ENCODE peak calls at places on chromosomes 16 and 17, in four cellular contexts. C is HepG2, K is SK-N-SH, A is K562. T is an unnamed sample.

GRCh38 chr17:81867123-81867951 is 3.8 kb downstream of the ARHGDIA start:
- DNase-seq in C (peak), K (peak), A (no peak), T (no peak)

GRCh38 chr16:12332553-12332952 is 356.0 kb downstream of the SNX29 start:
- DNase-seq in C (no peak), A (no peak), K (no peak), T (no peak)

GRCh38 chr17:7705269-7706255 is 560 bp downstream of the EFNB3 start:
- DNase-seq in A (no peak), C (no peak), K (peak), T (no peak)

GRCh38 chr17:68290268-68290954 is 516 bp downstream of the SLC16A6 start:
- DNase-seq in A (no peak), K (peak), C (no peak), T (no peak)

GRCh38 chr17:10668771-10669170 is 11.7 kb upstream of the MYH3 start:
- DNase-seq in A (no peak), C (no peak), K (no peak), T (no peak)

GRCh38 chr17:81153340-81153803 is 11.9 kb upstream of the PVALEF start:
- DNase-seq in K (peak), A (peak), C (no peak), T (no peak)

GRCh38 chr17:28447396-28447760 is 26.1 kb upstream of the SLC13A2 start:
- DNase-seq in C (no peak), A (no peak), K (no peak), T (no peak)

GRCh38 chr17:12301551-12301950 is 280.9 kb downstream of the MAP2K4 start:
- DNase-seq in K (no peak), C (no peak), A (no peak), T (no peak)

GRCh38 chr17:78223765-78224164 is 7.7 kb upstream of the TMEM235 start:
- DNase-seq in K (no peak), A (no peak), C (no peak), T (no peak)

GRCh38 chr16:50371936-50372595 is 3.3 kb upstream of the BRD7 start:
- DNase-seq in A (no peak), K (peak), C (peak), T (no peak)

GRCh38 chr17:3556905-3557767 is 476 bp downstream of the TRPV3 start:
- DNase-seq in C (no peak), K (no peak), A (peak), T (no peak)

GRCh38 chr17:75622071-75622470 is 11.2 kb upstream of the SMIM5 start:
- DNase-seq in K (no peak), C (no peak), A (no peak), T (no peak)

GRCh38 chr17:16215965-16216316 is 607 bp upstream of the NCOR1 start:
- DNase-seq in C (peak), K (no peak), A (no peak), T (peak)

GRCh38 chr17:7880076-7880868 is 8.3 kb upstream of the CHD3 start:
- DNase-seq in C (no peak), K (no peak), A (peak), T (no peak)

GRCh38 chr16:19118938-19119431 is 5.2 kb downstream of the ITPRIPL2 start:
- DNase-seq in C (no peak), K (no peak), A (peak), T (no peak)

GRCh38 chr17:74481621-74482020 is 15.2 kb downstream of the CD300A start:
- DNase-seq in A (no peak), C (no peak), K (no peak), T (no peak)

GRCh38 chr16:81517150-81517499 is 72.5 kb downstream of the CMIP start:
- DNase-seq in K (no peak), A (no peak), C (no peak), T (no peak)

GRCh38 chr17:40323731-40324650 is 15.0 kb downstream of the RARA start:
- DNase-seq in K (no peak), C (no peak), A (no peak), T (no peak)

GRCh38 chr17:27807567-27808470 is 7.5 kb upstream of the NOS2 start:
- DNase-seq in C (no peak), A (no peak), K (no peak), T (no peak)

GRCh38 chr16:56637814-56638750 is at the start of gene MT1A:
- DNase-seq in K (peak), A (peak), C (peak), T (no peak)

GRCh38 chr17:77929180-77929564 is 29.3 kb upstream of the TNRC6C start:
- DNase-seq in K (no peak), C (no peak), A (no peak), T (no peak)

GRCh38 chr16:2027024-2028010 is 615 bp downstream of the NHERF2 start:
- DNase-seq in A (peak), C (peak), K (peak), T (no peak)

GRCh38 chr16:86066755-86067154 is 167.8 kb downstream of the IRF8 start:
- DNase-seq in K (no peak), A (no peak), C (no peak), T (no peak)

GRCh38 chr17:60640503-60640902 is 37.1 kb upstream of the BCAS3 start:
- DNase-seq in C (peak), K (no peak), A (no peak), T (no peak)

GRCh38 chr17:59105852-59106462 is 723 bp downstream of the TRIM37 start:
- DNase-seq in C (peak), K (peak), A (no peak), T (no peak)

GRCh38 chr17:62671553-62671952 is 44.1 kb downstream of the MRC2 start:
- DNase-seq in A (peak), C (peak), K (peak), T (no peak)

GRCh38 chr17:3905017-3905486 is 11.2 kb downstream of the P2RX1 start:
- DNase-seq in K (no peak), C (no peak), A (no peak), T (no peak)

GRCh38 chr17:48293319-48294192 is 136.5 kb downstream of the SKAP1 start:
- DNase-seq in K (no peak), C (no peak), A (no peak), T (no peak)

GRCh38 chr17:44911133-44912001 is 3.9 kb downstream of the GFAP start:
- DNase-seq in A (peak), K (peak), C (peak), T (peak)

GRCh38 chr16:30541502-30542329 is 7.1 kb upstream of the ZNF747 start:
- DNase-seq in K (no peak), C (peak), A (peak), T (no peak)

GRCh38 chr16:77905356-77905920 is 116.9 kb upstream of the CLEC3A start:
- DNase-seq in K (no peak), A (no peak), C (no peak), T (no peak)

GRCh38 chr17:81379523-81379942 is 15.7 kb upstream of the BAHCC1 start:
- DNase-seq in C (no peak), K (peak), A (peak), T (peak)

GRCh38 chr16:21083729-21084268 is 66.8 kb downstream of the DNAH3 start:
- DNase-seq in K (peak), A (peak), C (peak), T (peak)
- TF ChIP-seq ELF1 in K (no peak), A (no peak), C (no peak), T (no peak)

DNA sequence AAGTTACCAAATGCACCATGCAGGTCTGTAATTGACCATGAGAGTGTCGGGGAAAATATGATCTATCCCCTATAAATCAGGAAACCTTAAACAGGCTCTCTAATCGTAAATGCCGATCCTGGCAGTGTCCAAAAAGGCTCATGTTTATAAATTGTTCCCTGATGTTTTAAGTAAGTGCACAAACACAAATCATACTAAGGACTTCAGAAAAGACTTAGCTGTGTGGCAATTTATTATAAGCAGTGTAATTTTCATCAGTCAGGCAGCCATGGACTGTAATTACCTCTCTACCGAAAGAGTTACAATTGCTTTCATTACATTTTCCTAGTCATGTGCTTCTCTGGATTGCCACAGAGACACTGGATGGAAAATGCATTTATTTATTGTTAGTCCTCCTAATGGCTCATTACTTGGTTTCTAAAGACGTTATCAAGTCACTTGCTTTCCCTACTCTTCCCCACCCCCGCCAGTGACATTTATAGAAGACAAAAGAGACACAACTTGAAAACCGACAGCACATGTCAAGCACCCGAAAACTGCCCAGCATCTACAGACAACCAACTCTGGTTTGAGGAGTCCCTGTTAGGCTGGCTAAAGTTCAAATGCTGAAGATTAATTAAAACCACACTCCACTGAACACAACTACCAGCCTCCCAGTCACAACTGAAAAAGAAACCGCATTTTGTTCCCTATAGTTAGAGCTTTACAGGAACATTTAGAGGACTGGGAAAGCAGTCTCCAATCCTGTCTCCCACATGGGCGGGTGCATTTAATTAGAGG is 73.3 kb upstream of the COX10 start:
- DNase-seq in K (no peak), C (no peak), A (no peak), T (no peak)
- TF ChIP-seq ELF1 in K (no peak), C (no peak), A (no peak), T (no peak)

DNA sequence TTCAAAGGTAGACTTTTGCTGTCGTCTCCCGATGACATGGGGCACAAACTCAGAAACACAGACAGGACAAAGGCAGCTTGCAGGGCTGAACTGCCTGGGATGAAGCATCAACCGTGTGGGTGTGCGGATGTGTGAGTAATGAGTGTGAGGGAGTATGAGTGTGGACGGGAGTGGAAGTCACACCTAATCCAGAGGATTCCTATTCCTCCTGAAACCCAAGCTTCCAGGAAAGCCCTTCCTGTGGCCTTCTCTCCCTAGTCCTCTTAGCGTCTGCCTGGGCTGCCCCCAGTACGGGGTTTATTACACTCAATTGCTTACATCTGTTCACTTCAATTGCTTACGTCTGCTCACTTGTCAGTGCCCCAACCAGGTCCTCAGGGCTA is 2.3 kb upstream of the IL4R start:
- DNase-seq in C (no peak), K (peak), A (no peak), T (no peak)
- TF ChIP-seq ELF1 in C (no peak), K (no peak), A (no peak), T (no peak)

GRCh38 chr16:10388987-10389386 is 3.1 kb downstream of the ATF7IP2 start:
- DNase-seq in K (no peak), A (no peak), C (no peak), T (no peak)

GRCh38 chr16:10387378-10387681 is 1.5 kb downstream of the ATF7IP2 start:
- DNase-seq in A (no peak), C (no peak), K (no peak), T (no peak)

GRCh38 chr16:10385725-10386516 is at the start of gene ATF7IP2:
- DNase-seq in A (peak), K (peak), C (peak), T (peak)

GRCh38 chr16:10383626-10384025 is 2.2 kb upstream of the ATF7IP2 start:
- DNase-seq in K (no peak), C (no peak), A (no peak), T (no peak)

DNA sequence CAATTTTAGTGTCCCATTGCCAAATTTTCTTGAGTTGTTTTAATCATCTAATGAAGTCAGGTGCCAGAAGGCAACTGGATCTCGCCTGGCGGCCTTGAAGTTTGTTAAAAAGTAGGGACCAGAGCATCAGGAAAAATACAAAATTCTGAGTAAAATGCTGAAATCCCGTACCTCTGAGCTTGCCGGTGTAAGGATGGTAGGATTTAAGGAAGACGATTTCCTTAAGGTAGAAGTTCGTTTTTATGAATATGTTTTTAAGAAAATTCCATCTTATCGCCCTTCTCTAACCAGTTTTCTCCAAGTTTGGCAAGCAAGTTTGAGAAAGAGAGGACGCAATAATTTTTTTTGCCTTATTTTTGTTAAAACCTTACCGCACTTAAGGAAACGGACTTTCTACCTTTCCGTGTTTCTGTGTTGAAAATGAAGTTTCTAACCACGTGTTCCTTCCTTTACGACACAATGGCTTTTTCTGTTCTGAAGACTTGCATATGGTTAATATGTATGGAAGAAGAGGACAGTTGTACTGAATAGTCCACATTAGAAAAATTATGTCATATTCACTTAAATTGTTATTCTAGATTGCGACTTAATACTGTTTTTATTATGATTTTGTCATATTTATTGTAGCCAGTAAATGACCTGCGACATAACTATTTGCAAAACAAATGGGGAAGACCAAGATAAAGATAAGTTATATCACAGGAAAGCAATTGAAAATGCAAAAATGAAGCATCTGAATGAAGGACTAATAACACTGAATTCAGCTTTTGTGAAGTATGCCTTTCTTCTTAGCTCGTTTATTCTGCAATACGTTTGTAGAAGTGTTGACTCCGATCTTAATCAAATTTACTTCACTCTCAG is 886 bp downstream of the ATF7IP2 start:
- DNase-seq in K (no peak), A (no peak), C (peak), T (no peak)
- TF ChIP-seq ELF1 in K (no peak), A (peak), C (no peak), T (no peak)

GRCh38 chr16:23796941-23797340 is 38.8 kb upstream of the PRKCB start:
- DNase-seq in A (no peak), K (no peak), C (no peak), T (no peak)

DNA sequence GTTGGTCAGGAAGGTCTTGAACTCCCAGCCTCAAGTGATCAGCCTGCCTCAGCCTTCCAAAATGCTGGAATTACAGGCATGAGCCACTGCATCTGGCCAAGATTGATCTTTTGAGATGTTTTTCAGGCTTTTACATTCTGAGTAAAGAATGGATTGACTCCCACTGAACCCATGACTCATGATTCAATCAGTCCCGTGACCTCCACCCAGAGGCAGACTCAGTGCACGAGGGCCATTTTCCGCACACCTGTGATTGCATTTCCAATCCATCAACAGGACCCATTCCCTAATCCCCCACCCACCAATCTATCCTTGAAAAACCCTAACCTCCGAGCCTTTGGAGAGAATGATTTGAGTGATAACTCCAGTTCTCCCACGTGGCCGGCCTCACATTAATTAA is 40.4 kb upstream of the PRKCB start:
- DNase-seq in K (no peak), C (no peak), A (no peak), T (no peak)
- TF ChIP-seq ELF1 in K (no peak), C (no peak), A (no peak), T (no peak)

GRCh38 chr17:38980455-38981217 is 13.4 kb upstream of the FBXO47 start:
- DNase-seq in A (no peak), C (no peak), K (peak), T (no peak)

GRCh38 chr17:38978180-38978579 is 11.0 kb upstream of the FBXO47 start:
- DNase-seq in K (no peak), C (no peak), A (no peak), T (no peak)

GRCh38 chr17:38981640-38982039 is 14.4 kb upstream of the FBXO47 start:
- DNase-seq in A (no peak), K (no peak), C (no peak), T (no peak)

DNA sequence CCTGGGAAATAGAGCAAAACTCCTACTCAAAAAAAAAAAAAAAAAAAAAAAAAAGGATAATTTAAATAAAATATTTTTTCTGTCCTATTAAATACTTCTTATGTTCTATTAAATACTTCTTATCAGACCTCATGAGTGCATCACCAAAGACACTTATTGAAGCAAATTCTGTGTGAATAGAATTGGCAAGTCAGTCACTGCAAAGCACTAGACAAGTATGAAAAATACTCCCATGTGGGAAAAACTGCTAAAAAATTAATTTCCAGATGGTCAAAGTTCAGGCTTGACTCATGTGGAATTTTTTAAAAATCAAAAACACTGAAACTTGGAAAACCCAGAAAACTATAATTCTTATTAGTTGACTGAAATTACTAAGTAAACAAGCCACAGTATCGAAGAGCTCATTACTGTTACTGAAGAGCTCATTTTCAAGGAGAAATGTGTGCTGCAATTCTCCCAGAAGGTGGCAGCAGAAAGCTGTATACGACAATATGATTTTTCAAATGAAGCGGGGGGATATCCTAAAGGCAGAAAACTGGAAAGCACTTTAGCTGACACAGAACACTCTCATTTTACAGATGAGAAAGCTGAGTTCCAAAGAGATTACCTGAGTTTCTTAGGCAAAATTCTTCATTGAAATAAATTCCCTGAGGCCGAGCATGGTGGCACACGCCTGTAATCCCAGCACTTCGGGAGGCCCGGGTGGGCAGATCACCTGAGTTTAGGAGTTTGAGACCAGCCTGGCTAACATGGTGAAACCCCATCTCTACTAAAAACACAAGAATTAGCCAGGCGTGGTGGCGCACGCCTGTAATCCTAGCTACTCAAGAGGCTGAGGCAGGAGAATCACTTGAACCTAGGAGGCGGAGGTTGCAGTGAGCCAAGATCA is 15.9 kb upstream of the FBXO47 start:
- DNase-seq in A (peak), C (peak), K (peak), T (peak)
- TF ChIP-seq ELF1 in A (no peak), C (no peak), K (no peak), T (no peak)